ENCODE peak calls at places on chromosomes 1 and 21, in eight cellular contexts. R, Y, X, F, I, H, T and M are unnamed samples.

GRCh38 chr1:29575277-29575676 is 339.0 kb downstream of the PTPRU start:
- DNase-seq in I (no peak), R (no peak), T (no peak), H (no peak), F (no peak), X (no peak), Y (no peak), M (no peak)

GRCh38 chr1:93437976-93438605 is 9.8 kb upstream of the FNBP1L start:
- DNase-seq in Y (no peak), H (peak), T (no peak), F (peak), R (no peak), I (no peak), X (peak), M (no peak)

GRCh38 chr1:42172394-42173133 is 8.0 kb upstream of the GUCA2A start:
- DNase-seq in T (no peak), F (no peak), I (no peak), Y (no peak), X (no peak), R (no peak), H (no peak), M (no peak)

GRCh38 chr21:44615881-44616590 is 4.2 kb downstream of the KRTAP10-8 start:
- DNase-seq in H (no peak), F (no peak), I (no peak), T (no peak), Y (no peak), R (no peak), X (no peak), M (no peak)

GRCh38 chr1:117017648-117018047 is 16.1 kb downstream of the CD101 start:
- DNase-seq in I (no peak), X (no peak), T (peak), F (no peak), H (no peak), R (no peak), Y (no peak), M (no peak)

GRCh38 chr1:54327386-54328116 is 78.6 kb downstream of the SSBP3 start:
- DNase-seq in F (peak), X (peak), H (no peak), I (no peak), Y (no peak), T (no peak), R (no peak), M (no peak)

GRCh38 chr1:224499204-224499603 is 64.6 kb upstream of the WDR26 start:
- DNase-seq in Y (no peak), T (no peak), X (no peak), F (peak), H (no peak), I (no peak), R (no peak), M (no peak)

GRCh38 chr1:26500488-26501175 is 28.4 kb downstream of the HMGN2 start:
- DNase-seq in T (peak), R (peak), F (peak), X (peak), H (peak), Y (peak), I (peak), M (peak)

GRCh38 chr1:154747841-154748766 is 122.0 kb downstream of the KCNN3 start:
- DNase-seq in I (peak), F (peak), R (no peak), X (peak), Y (peak), T (no peak), H (no peak), M (peak)

GRCh38 chr1:229300099-229300757 is 29.3 kb downstream of the RAB4A start:
- DNase-seq in F (no peak), X (no peak), I (no peak), Y (no peak), T (no peak), R (no peak), H (no peak), M (no peak)

GRCh38 chr1:37474697-37475379 is 458 bp downstream of the ZC3H12A start:
- DNase-seq in Y (no peak), F (peak), T (no peak), R (no peak), I (peak), X (peak), H (no peak), M (no peak)